ENCODE peak calls at places on chromosomes 12 and 14, in eight cellular contexts. Q, P, J, D, R, A, F and W are unnamed samples.
A peak's percentile ranks its signal among the peaks of the same experiment; 100 is the strongest.

GRCh38 chr12:52655720-52656124 is 3.7 kb upstream of the KRT2 start:
- DNase-seq in Q (no peak), P (no peak), J (no peak), D (no peak), R (no peak), A (no peak), F (no peak), W (no peak)

GRCh38 chr14:73727181-73727580 is 13.0 kb upstream of the PNMA1 start:
- DNase-seq in Q (no peak), P (no peak), J (no peak), D (no peak), R (no peak), A (no peak), F (no peak), W (no peak)

GRCh38 chr14:75566321-75566720 is 12.1 kb upstream of the FLVCR2 start:
- DNase-seq in Q (no peak), P (no peak), J (no peak), D (no peak), R (no peak), A (no peak), F (no peak), W (no peak)

GRCh38 chr12:132560421-132560830 is 50.0 kb downstream of the LRCOL1 start:
- DNase-seq in Q (no peak), P (no peak), J (no peak), D (peak; percentile 60), R (no peak), A (no peak), F (no peak), W (no peak)

GRCh38 chr12:55829967-55830600 is 697 bp upstream of the DNAJC14 start:
- DNase-seq in Q (peak; percentile 55), P (no peak), J (peak; percentile 85), D (no peak), R (peak; percentile 56), A (peak; percentile 66), F (no peak), W (no peak)

GRCh38 chr14:100882026-100882967 is 21.2 kb downstream of the RTL1 start:
- DNase-seq in Q (no peak), P (no peak), J (no peak), D (no peak), R (no peak), A (peak; percentile 10), F (no peak), W (no peak)

GRCh38 chr12:43325786-43326185 is 226.2 kb downstream of the ADAMTS20 start:
- DNase-seq in Q (no peak), P (no peak), J (no peak), D (no peak), R (no peak), A (no peak), F (no peak), W (no peak)

GRCh38 chr12:53105712-53106439 is 2.6 kb downstream of the SOAT2 start:
- DNase-seq in Q (no peak), P (no peak), J (no peak), D (no peak), R (no peak), A (no peak), F (no peak), W (no peak)

GRCh38 chr14:30194769-30195168 is 267.1 kb upstream of the PRKD1 start:
- DNase-seq in Q (no peak), P (peak; percentile 68), J (no peak), D (no peak), R (no peak), A (no peak), F (peak; percentile 13), W (peak; percentile 77)

GRCh38 chr12:25256005-25256404 is 5.3 kb upstream of the KRAS start:
- DNase-seq in Q (no peak), P (no peak), J (no peak), D (no peak), R (no peak), A (no peak), F (no peak), W (no peak)

GRCh38 chr12:22653075-22653474 is 28.1 kb downstream of the ETNK1 start:
- DNase-seq in Q (no peak), P (no peak), J (no peak), D (no peak), R (no peak), A (no peak), F (no peak), W (no peak)

GRCh38 chr12:53956251-53956887 is 1.7 kb downstream of the HOXC12 start:
- DNase-seq in Q (no peak), P (no peak), J (no peak), D (peak; percentile 27), R (no peak), A (no peak), F (no peak), W (no peak)

GRCh38 chr12:52689239-52689638 is 9.0 kb upstream of the KRT1 start:
- DNase-seq in Q (no peak), P (no peak), J (no peak), D (no peak), R (no peak), A (no peak), F (no peak), W (no peak)

GRCh38 chr14:91315844-91316267 is 71.4 kb upstream of the GPR68 start:
- DNase-seq in Q (no peak), P (no peak), J (no peak), D (peak; percentile 87), R (no peak), A (no peak), F (no peak), W (no peak)

GRCh38 chr12:53180931-53181645 is 363 bp upstream of the CSAD start:
- DNase-seq in Q (peak; percentile 85), P (peak; percentile 26), J (peak; percentile 97), D (peak; percentile 81), R (no peak), A (peak; percentile 78), F (peak; percentile 41), W (no peak)

GRCh38 chr12:56084958-56085543 is 5.1 kb downstream of the ERBB3 start:
- DNase-seq in Q (no peak), P (no peak), J (no peak), D (peak; percentile 47), R (no peak), A (no peak), F (no peak), W (no peak)

GRCh38 chr14:69931960-69932359 is 52.7 kb downstream of the SMOC1 start:
- DNase-seq in Q (no peak), P (no peak), J (no peak), D (no peak), R (no peak), A (no peak), F (no peak), W (no peak)

GRCh38 chr12:132689227-132689626 is 1.8 kb downstream of the PXMP2 start:
- DNase-seq in Q (no peak), P (no peak), J (no peak), D (no peak), R (no peak), A (no peak), F (no peak), W (no peak)

GRCh38 chr12:112540021-112540420 is 121.3 kb downstream of the PTPN11 start:
- DNase-seq in Q (no peak), P (no peak), J (no peak), D (no peak), R (no peak), A (no peak), F (no peak), W (no peak)

GRCh38 chr12:128842579-128842978 is 10.7 kb upstream of the GLT1D1 start:
- DNase-seq in Q (no peak), P (no peak), J (no peak), D (no peak), R (no peak), A (no peak), F (no peak), W (no peak)

GRCh38 chr14:92121670-92122350 is at the start of the genes CPSF2 and NDUFB1:
- DNase-seq in Q (peak; percentile 81), P (peak; percentile 61), J (peak; percentile 89), D (peak; percentile 91), R (peak; percentile 64), A (peak; percentile 91), F (peak; percentile 64), W (peak; percentile 31)

GRCh38 chr14:64680013-64680674 is 24.1 kb upstream of the PLEKHG3 start:
- DNase-seq in Q (no peak), P (no peak), J (peak; percentile 39), D (no peak), R (no peak), A (peak; percentile 29), F (no peak), W (no peak)

GRCh38 chr14:36057452-36058142 is 118.9 kb downstream of the PTCSC3 start:
- DNase-seq in Q (peak; percentile 89), P (no peak), J (no peak), D (no peak), R (no peak), A (no peak), F (no peak), W (no peak)

GRCh38 chr14:65958664-65959562 is 527.3 kb upstream of the CCDC196 start:
- DNase-seq in Q (peak; percentile 20), P (no peak), J (no peak), D (no peak), R (no peak), A (no peak), F (no peak), W (no peak)

GRCh38 chr12:128971802-128972201 is 118.5 kb downstream of the GLT1D1 start:
- DNase-seq in Q (peak; percentile 26), P (no peak), J (no peak), D (no peak), R (no peak), A (no peak), F (no peak), W (no peak)

GRCh38 chr14:96272777-96273471 is 16.9 kb downstream of the BDKRB1 start:
- DNase-seq in Q (no peak), P (no peak), J (no peak), D (no peak), R (no peak), A (no peak), F (no peak), W (no peak)

GRCh38 chr12:71469235-71469873 is 29.8 kb downstream of the LGR5 start:
- DNase-seq in Q (no peak), P (peak; percentile 50), J (no peak), D (no peak), R (no peak), A (no peak), F (peak; percentile 48), W (peak; percentile 20)

GRCh38 chr12:88299567-88300101 is 157.5 kb downstream of the TMTC3 start:
- DNase-seq in Q (no peak), P (peak; percentile 98), J (no peak), D (no peak), R (no peak), A (peak; percentile 14), F (peak; percentile 99), W (peak; percentile 99)

GRCh38 chr12:57133013-57133569 is 4.8 kb downstream of the LRP1 start:
- DNase-seq in Q (no peak), P (no peak), J (no peak), D (no peak), R (no peak), A (no peak), F (peak; percentile 50), W (no peak)

GRCh38 chr12:32877670-32878459 is 18.7 kb downstream of the PKP2 start:
- DNase-seq in Q (peak; percentile 50), P (no peak), J (peak; percentile 15), D (no peak), R (no peak), A (peak; percentile 77), F (no peak), W (no peak)

GRCh38 chr12:49233842-49234526 is 30.9 kb upstream of the TUBA1C start:
- DNase-seq in Q (peak; percentile 93), P (no peak), J (peak; percentile 82), D (no peak), R (peak; percentile 69), A (peak; percentile 55), F (no peak), W (no peak)

GRCh38 chr12:66538970-66539369 is 139.9 kb downstream of the GRIP1 start:
- DNase-seq in Q (no peak), P (no peak), J (no peak), D (no peak), R (no peak), A (no peak), F (no peak), W (no peak)

GRCh38 chr12:28899951-28900350 is 249.1 kb upstream of the FAR2 start:
- DNase-seq in Q (no peak), P (peak; percentile 92), J (no peak), D (no peak), R (no peak), A (no peak), F (peak; percentile 84), W (peak; percentile 85)

GRCh38 chr12:64598831-64599230 is 11.5 kb upstream of the RASSF3 start:
- DNase-seq in Q (no peak), P (no peak), J (no peak), D (no peak), R (no peak), A (no peak), F (no peak), W (no peak)